ENCODE peak calls at places on chromosomes 11 and 22, in seven cellular contexts. T, I, Q, L, N, R and F are unnamed samples.

GRCh38 chr11:47375020-47375419 is 3.3 kb downstream of the SPI1 start:
- DNase-seq in R (no peak), L (no peak), N (no peak), I (no peak), T (no peak), Q (no peak), F (no peak)

GRCh38 chr11:26905368-26905767 is 88.5 kb upstream of the FIBIN start:
- DNase-seq in N (no peak), I (no peak), L (no peak), R (peak), T (no peak), Q (no peak), F (no peak)

GRCh38 chr22:30408388-30409101 is 11.7 kb downstream of the SEC14L2 start:
- DNase-seq in N (peak), R (no peak), Q (no peak), T (no peak), L (no peak), I (no peak), F (no peak)

GRCh38 chr11:78190374-78190773 is 1.7 kb downstream of the USP35 start:
- DNase-seq in I (no peak), R (no peak), T (peak), Q (no peak), N (no peak), L (no peak), F (no peak)

GRCh38 chr11:117703209-117703608 is 93.8 kb downstream of the DSCAML1 start:
- DNase-seq in N (no peak), Q (no peak), L (no peak), I (no peak), T (no peak), R (no peak), F (no peak)

GRCh38 chr11:6132431-6132830 is 24.9 kb downstream of the OR56B4 start:
- DNase-seq in L (no peak), I (no peak), T (no peak), Q (no peak), R (no peak), N (no peak), F (no peak)

GRCh38 chr11:206516-207212 is 535 bp downstream of the BET1L start:
- DNase-seq in I (no peak), R (peak), N (peak), L (no peak), Q (peak), T (peak), F (no peak)

GRCh38 chr22:46690146-46690545 is 47.9 kb downstream of the CERK start:
- DNase-seq in N (no peak), I (no peak), L (no peak), T (no peak), R (no peak), Q (no peak), F (no peak)

GRCh38 chr11:32333335-32333991 is 101.9 kb downstream of the WT1 start:
- DNase-seq in R (peak), I (no peak), N (no peak), Q (peak), L (no peak), T (peak), F (peak)

GRCh38 chr11:45400594-45400993 is 114.5 kb upstream of the SYT13 start:
- DNase-seq in T (no peak), I (no peak), L (no peak), N (no peak), Q (no peak), R (no peak), F (no peak)
- TF ChIP-seq POLR2AphosphoS5 in T (no peak), I (no peak), L (no peak), N (no peak), Q (no peak), R (no peak), F (no peak)

DNA sequence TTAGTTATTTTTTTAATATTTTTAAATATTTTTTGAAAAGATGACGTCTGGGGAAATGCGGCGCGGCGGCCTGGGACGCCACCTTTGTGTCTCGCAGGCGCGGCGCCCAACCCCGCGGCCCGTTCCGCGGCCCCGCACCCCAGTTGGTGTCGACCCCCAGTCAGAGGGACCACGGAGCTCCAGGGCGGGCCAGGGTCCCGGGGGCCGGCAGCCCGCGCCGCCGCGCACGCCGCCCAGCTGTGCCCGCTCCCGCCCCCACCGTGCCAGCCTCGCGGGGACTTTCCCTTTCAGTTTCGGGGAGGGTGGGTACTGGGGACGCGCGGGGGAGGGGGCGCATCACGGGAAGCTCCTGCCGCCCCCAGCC is 1.6 kb downstream of the CCND1 start:
- DNase-seq in L (no peak), R (peak), Q (no peak), N (peak), I (no peak), T (peak), F (no peak)
- TF ChIP-seq POLR2AphosphoS5 in L (no peak), R (no peak), Q (no peak), N (no peak), I (no peak), T (no peak), F (no peak)

GRCh38 chr11:114343020-114343419 is 46.8 kb downstream of the NNMT start:
- DNase-seq in I (no peak), T (no peak), N (no peak), Q (no peak), R (no peak), L (no peak), F (no peak)

GRCh38 chr11:114344494-114344893 is 48.3 kb downstream of the NNMT start:
- DNase-seq in Q (no peak), N (no peak), T (no peak), R (no peak), L (no peak), I (no peak), F (no peak)

GRCh38 chr11:114343493-114343892 is 47.3 kb downstream of the NNMT start:
- DNase-seq in L (no peak), I (no peak), T (no peak), R (no peak), Q (no peak), N (no peak), F (no peak)

GRCh38 chr11:114346709-114347141 is 50.5 kb downstream of the NNMT start:
- DNase-seq in N (no peak), T (no peak), Q (no peak), I (no peak), R (no peak), L (no peak), F (no peak)

GRCh38 chr11:114345575-114346222 is 49.5 kb downstream of the NNMT start:
- DNase-seq in T (no peak), Q (no peak), L (no peak), N (no peak), I (no peak), R (no peak), F (no peak)
- TF ChIP-seq POLR2AphosphoS5 in T (no peak), Q (no peak), L (no peak), N (no peak), I (no peak), R (no peak), F (no peak)

DNA sequence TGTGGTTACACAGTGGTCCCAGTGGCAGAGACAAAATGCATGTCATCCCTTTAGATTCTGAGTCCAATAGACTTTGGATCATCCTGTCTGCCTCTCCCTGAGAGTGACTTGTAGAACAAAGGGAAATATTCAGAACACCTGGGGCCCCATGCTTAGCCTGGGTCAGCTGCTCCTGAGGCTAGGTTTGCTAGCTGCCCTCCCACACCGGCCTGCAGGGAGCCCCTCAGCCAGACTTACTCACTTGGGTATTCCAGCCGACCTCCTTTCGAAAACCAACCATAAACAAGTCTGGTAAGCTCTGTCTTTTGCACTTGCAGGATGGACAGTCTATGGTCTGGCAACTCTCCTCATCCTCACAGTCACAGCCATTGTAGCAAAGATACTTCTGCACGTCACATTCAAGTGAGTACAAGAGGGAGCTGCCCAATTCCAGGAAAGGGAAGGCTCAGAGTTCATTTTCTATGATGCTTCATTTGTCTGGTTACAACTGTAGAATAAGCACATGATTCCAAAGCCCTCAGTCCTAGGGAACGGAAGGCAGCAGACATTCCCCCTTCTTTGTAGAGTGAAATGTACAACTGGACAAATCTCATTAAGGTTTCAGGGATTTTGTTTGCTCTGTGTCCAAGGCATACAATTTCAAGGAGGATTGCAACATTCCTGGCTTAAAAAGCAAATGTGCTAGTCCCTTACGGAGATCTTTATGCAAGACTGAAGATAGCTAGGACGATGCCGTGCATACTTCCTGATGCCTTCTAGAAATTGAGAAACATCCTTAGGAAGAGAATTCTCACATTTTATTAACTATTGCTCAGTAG is 65.5 kb upstream of the EMID1 start:
- DNase-seq in N (no peak), L (no peak), Q (no peak), I (peak), R (no peak), T (no peak), F (no peak)
- TF ChIP-seq POLR2AphosphoS5 in N (no peak), L (no peak), Q (no peak), I (peak), R (no peak), T (no peak), F (no peak)

GRCh38 chr11:1797391-1798125 is 33.8 kb upstream of the CTSD start:
- DNase-seq in R (no peak), T (no peak), L (no peak), N (no peak), Q (no peak), I (no peak), F (no peak)

GRCh38 chr11:1792461-1792860 is 28.7 kb upstream of the CTSD start:
- DNase-seq in Q (no peak), L (no peak), R (no peak), N (no peak), T (no peak), I (no peak), F (no peak)

GRCh38 chr11:1796297-1797011 is 32.7 kb upstream of the CTSD start:
- DNase-seq in L (no peak), Q (no peak), I (no peak), R (peak), T (no peak), N (no peak), F (no peak)

GRCh38 chr11:1791912-1792311 is 28.2 kb upstream of the CTSD start:
- DNase-seq in L (no peak), Q (no peak), T (no peak), N (no peak), R (no peak), I (no peak), F (no peak)

GRCh38 chr11:1793091-1793490 is 29.4 kb upstream of the CTSD start:
- DNase-seq in L (no peak), I (no peak), N (no peak), Q (no peak), R (no peak), T (no peak), F (no peak)
- TF ChIP-seq POLR2AphosphoS5 in L (no peak), I (no peak), N (no peak), Q (no peak), R (no peak), T (no peak), F (no peak)

GRCh38 chr11:68659158-68659921 is 25.0 kb upstream of the GAL start:
- DNase-seq in Q (no peak), T (peak), R (no peak), N (peak), I (no peak), L (peak), F (no peak)
- TF ChIP-seq POLR2AphosphoS5 in Q (no peak), T (no peak), R (no peak), N (no peak), I (no peak), L (no peak), F (no peak)